ENCODE peak calls at places on chromosome 11, in four cellular contexts. B, Z, Q and O are unnamed samples.

GRCh38 chr11:97610854-97611253 is 1221.0 kb downstream of the JRKL start:
- DNase-seq in Z (no peak), B (no peak), Q (no peak), O (no peak)

GRCh38 chr11:121800240-121800639 is 315.8 kb downstream of the BLID start:
- DNase-seq in B (no peak), Z (no peak), Q (no peak), O (no peak)

GRCh38 chr11:88405853-88406252 is 68.3 kb upstream of the CTSC start:
- DNase-seq in Q (no peak), Z (no peak), B (no peak), O (peak)

GRCh38 chr11:68843052-68843561 is 1.4 kb upstream of the CPT1A start:
- DNase-seq in Z (peak), Q (no peak), B (no peak), O (peak)

GRCh38 chr11:123454060-123454651 is 24.1 kb downstream of the GRAMD1B start:
- DNase-seq in Q (no peak), Z (no peak), B (peak), O (peak)

GRCh38 chr11:118488480-118489109 is 38.7 kb upstream of the TTC36 start:
- DNase-seq in Q (peak), Z (peak), B (peak), O (peak)

GRCh38 chr11:102225689-102226562 is 91.4 kb upstream of the BIRC3 start:
- DNase-seq in B (no peak), Z (no peak), Q (no peak), O (no peak)

GRCh38 chr11:86180860-86181259 is 63.7 kb upstream of the EED start:
- DNase-seq in Z (no peak), B (no peak), Q (no peak), O (no peak)

GRCh38 chr11:61507962-61508824 is at the start of gene LRRC10B:
- DNase-seq in Z (peak), Q (no peak), B (peak), O (no peak)

GRCh38 chr11:86477495-86478155 is 102.9 kb downstream of the CCDC81 start:
- DNase-seq in Z (no peak), Q (no peak), B (no peak), O (peak)

GRCh38 chr11:11579012-11579755 is 42.6 kb downstream of the GALNT18 start:
- DNase-seq in Q (no peak), B (no peak), Z (no peak), O (no peak)

GRCh38 chr11:68002943-68003845 is 703 bp downstream of the UNC93B1 start:
- DNase-seq in Q (peak), Z (peak), B (peak), O (no peak)